ENCODE peak calls at places on chromosome 5, in seven cellular contexts. Q is omental fat pad; D is RWPE1; M is CD8-positive, alpha-beta T cell; O is neural progenitor cell; A is endodermal cell; U is HepG2. Z is an unnamed sample.

GRCh38 chr5:129496875-129497274 is 36.8 kb downstream of the ADAMTS19 start:
- DNase-seq in Q (no peak), D (no peak), M (no peak), O (no peak), A (no peak), U (no peak), Z (no peak)

GRCh38 chr5:76818844-76819831 is at the start of gene F2RL1:
- DNase-seq in Q (peak), D (peak), M (peak), O (peak), A (peak), U (peak), Z (peak)

GRCh38 chr5:80784451-80784850 is 129.7 kb upstream of the DHFR start:
- DNase-seq in Q (no peak), D (no peak), M (no peak), O (no peak), A (no peak), U (no peak), Z (no peak)

GRCh38 chr5:176735383-176736265 is 74.7 kb upstream of the UNC5A start:
- DNase-seq in Q (no peak), D (no peak), M (no peak), O (no peak), A (peak), U (no peak), Z (no peak)

GRCh38 chr5:143495823-143496275 is 92.4 kb upstream of the NR3C1 start:
- DNase-seq in Q (no peak), D (peak), M (no peak), O (no peak), A (no peak), U (no peak), Z (no peak)

GRCh38 chr5:154706416-154706815 is 48.8 kb upstream of the LARP1 start:
- DNase-seq in Q (no peak), D (no peak), M (no peak), O (no peak), A (no peak), U (no peak), Z (no peak)

GRCh38 chr5:98474802-98475201 is 298.7 kb upstream of the RGMB start:
- DNase-seq in Q (no peak), D (no peak), M (no peak), O (no peak), A (no peak), U (no peak), Z (no peak)

GRCh38 chr5:104793031-104793430 is 1230.4 kb upstream of the NUDT12 start:
- DNase-seq in Q (no peak), D (no peak), M (no peak), O (no peak), A (no peak), U (no peak), Z (no peak)

GRCh38 chr5:53430618-53431252 is 49.7 kb upstream of the FST start:
- DNase-seq in Q (no peak), D (peak), M (no peak), O (peak), A (no peak), U (peak), Z (no peak)

GRCh38 chr5:124236366-124237231 is 509.8 kb downstream of the ZNF608 start:
- DNase-seq in Q (no peak), D (peak), M (no peak), O (no peak), A (no peak), U (no peak), Z (no peak)

GRCh38 chr5:159210306-159210722 is 961 bp upstream of the RNF145 start:
- DNase-seq in Q (no peak), D (peak), M (no peak), O (no peak), A (no peak), U (peak), Z (no peak)

GRCh38 chr5:27854243-27854852 is 816.0 kb upstream of the CDH9 start:
- DNase-seq in Q (no peak), D (no peak), M (no peak), O (no peak), A (no peak), U (no peak), Z (no peak)

GRCh38 chr5:170861295-170861854 is 443 bp upstream of the RANBP17 start:
- DNase-seq in Q (no peak), D (no peak), M (no peak), O (no peak), A (no peak), U (no peak), Z (no peak)

GRCh38 chr5:59587489-59588337 is 305.8 kb downstream of the PDE4D start:
- DNase-seq in Q (no peak), D (no peak), M (peak), O (peak), A (peak), U (no peak), Z (peak)

GRCh38 chr5:76081811-76082783 is 1.1 kb upstream of the SV2C start:
- DNase-seq in Q (no peak), D (no peak), M (no peak), O (peak), A (peak), U (no peak), Z (no peak)

GRCh38 chr5:36904677-36905076 is 28.1 kb downstream of the NIPBL start:
- DNase-seq in Q (no peak), D (no peak), M (no peak), O (no peak), A (no peak), U (peak), Z (no peak)

GRCh38 chr5:149141224-149141956 is at the start of gene ABLIM3:
- DNase-seq in Q (peak), D (peak), M (peak), O (peak), A (peak), U (no peak), Z (peak)

GRCh38 chr5:15009420-15009819 is 137.8 kb upstream of the ANKH start:
- DNase-seq in Q (no peak), D (peak), M (no peak), O (no peak), A (no peak), U (peak), Z (no peak)

GRCh38 chr5:149485655-149486615 is 65.3 kb downstream of the CSNK1A1 start:
- DNase-seq in Q (peak), D (peak), M (no peak), O (no peak), A (no peak), U (peak), Z (no peak)

GRCh38 chr5:174790906-174791305 is 66.5 kb downstream of the MSX2 start:
- DNase-seq in Q (no peak), D (no peak), M (no peak), O (no peak), A (no peak), U (no peak), Z (no peak)

GRCh38 chr5:78221964-78222451 is 72.5 kb downstream of the AP3B1 start:
- DNase-seq in Q (no peak), D (no peak), M (no peak), O (no peak), A (peak), U (no peak), Z (no peak)

GRCh38 chr5:39428639-39429038 is 3.9 kb upstream of the DAB2 start:
- DNase-seq in Q (no peak), D (no peak), M (no peak), O (no peak), A (no peak), U (no peak), Z (no peak)

GRCh38 chr5:143101740-143102386 is 301.6 kb downstream of the NR3C1 start:
- DNase-seq in Q (no peak), D (no peak), M (no peak), O (no peak), A (no peak), U (no peak), Z (no peak)

GRCh38 chr5:1551913-1552312 is 28.2 kb upstream of the LPCAT1 start:
- DNase-seq in Q (no peak), D (no peak), M (no peak), O (no peak), A (no peak), U (no peak), Z (no peak)

GRCh38 chr5:72440207-72440638 is 67.0 kb downstream of the ZNF366 start:
- DNase-seq in Q (no peak), D (no peak), M (no peak), O (no peak), A (no peak), U (no peak), Z (no peak)

GRCh38 chr5:20636686-20637085 is 648.7 kb upstream of the CDH18 start:
- DNase-seq in Q (no peak), D (no peak), M (no peak), O (no peak), A (no peak), U (no peak), Z (no peak)

GRCh38 chr5:546376-546908 is 22.2 kb upstream of the SLC9A3 start:
- DNase-seq in Q (no peak), D (no peak), M (no peak), O (no peak), A (no peak), U (no peak), Z (no peak)

GRCh38 chr5:30413540-30413939 is 779.9 kb upstream of the CDH6 start:
- DNase-seq in Q (no peak), D (no peak), M (no peak), O (no peak), A (no peak), U (no peak), Z (no peak)

GRCh38 chr5:74035521-74035937 is 409.5 kb downstream of the ARHGEF28 start:
- DNase-seq in Q (no peak), D (peak), M (no peak), O (no peak), A (peak), U (peak), Z (no peak)

GRCh38 chr5:135497971-135498661 is 37.6 kb downstream of the NEUROG1 start:
- DNase-seq in Q (no peak), D (peak), M (no peak), O (no peak), A (no peak), U (no peak), Z (no peak)

GRCh38 chr5:135729582-135729879 is 104.9 kb upstream of the SLC25A48 start:
- DNase-seq in Q (no peak), D (peak), M (no peak), O (peak), A (no peak), U (no peak), Z (no peak)

GRCh38 chr5:171724771-171725609 is 60.6 kb upstream of the SMIM23 start:
- DNase-seq in Q (no peak), D (no peak), M (no peak), O (peak), A (peak), U (no peak), Z (no peak)

GRCh38 chr5:177362871-177363507 is 5.3 kb downstream of the RGS14 start:
- DNase-seq in Q (no peak), D (peak), M (peak), O (peak), A (peak), U (no peak), Z (peak)

GRCh38 chr5:154236011-154236410 is 45.5 kb downstream of the GALNT10 start:
- DNase-seq in Q (no peak), D (no peak), M (no peak), O (no peak), A (no peak), U (no peak), Z (no peak)

GRCh38 chr5:140118294-140118936 is 4.5 kb downstream of the PURA start:
- DNase-seq in Q (no peak), D (no peak), M (no peak), O (no peak), A (no peak), U (no peak), Z (no peak)

GRCh38 chr5:140107312-140108092 is 6.4 kb upstream of the PURA start:
- DNase-seq in Q (no peak), D (peak), M (peak), O (peak), A (peak), U (peak), Z (peak)

DNA sequence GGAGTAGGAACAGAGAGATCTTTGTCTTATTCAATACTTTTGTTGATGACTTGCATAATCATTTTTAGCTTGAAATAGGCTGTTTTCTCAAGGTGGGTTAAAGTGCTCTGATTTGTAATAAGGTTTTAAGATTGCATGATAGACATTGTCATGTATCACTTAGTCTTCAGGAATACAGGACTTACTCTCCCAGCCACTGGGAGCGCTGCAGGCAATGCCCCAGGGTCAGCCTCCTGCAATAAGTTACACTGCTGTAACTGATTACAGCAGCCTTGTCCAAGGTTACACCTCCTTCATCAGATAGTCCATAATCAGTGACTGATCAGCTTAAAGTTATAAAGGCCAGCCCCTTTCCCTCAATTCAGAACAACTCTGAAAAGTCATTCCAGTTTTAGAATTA is 218.6 kb downstream of the ESM1 start:
- DNase-seq in Q (no peak), D (no peak), M (no peak), O (no peak), A (no peak), U (no peak), Z (no peak)
- TF ChIP-seq CTCF in Q (no peak), D (peak), M (no peak), O (no peak), A (peak), U (peak), Z (no peak)

DNA sequence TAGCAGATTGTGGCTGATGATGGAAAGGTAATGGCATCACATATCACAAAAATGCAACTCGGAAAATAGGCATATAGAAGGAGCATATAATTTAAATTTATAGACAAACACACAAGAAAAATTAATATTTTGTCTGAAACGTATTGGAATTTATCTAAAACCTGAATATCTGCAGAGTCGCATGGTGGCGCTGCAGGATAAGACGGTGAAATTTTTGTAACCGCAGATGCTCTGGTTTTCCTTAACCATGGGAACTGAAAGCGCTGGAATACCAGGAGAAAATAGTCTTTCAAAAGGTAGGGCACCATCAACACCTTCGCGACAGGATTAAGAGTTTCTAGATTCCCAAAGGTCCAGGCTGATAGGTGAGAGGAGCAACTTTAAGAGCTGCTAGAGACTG is 11.0 kb downstream of the PCDHB14 start:
- DNase-seq in Q (no peak), D (no peak), M (no peak), O (no peak), A (no peak), U (peak), Z (no peak)
- TF ChIP-seq CTCF in Q (no peak), D (peak), M (no peak), O (peak), A (peak), U (peak), Z (no peak)

GRCh38 chr5:126438871-126439270 is 15.7 kb downstream of the GRAMD2B start:
- DNase-seq in Q (no peak), D (no peak), M (no peak), O (no peak), A (no peak), U (no peak), Z (no peak)

GRCh38 chr5:126445502-126446174 is 22.4 kb downstream of the GRAMD2B start:
- DNase-seq in Q (no peak), D (no peak), M (no peak), O (no peak), A (no peak), U (no peak), Z (no peak)

GRCh38 chr5:126446498-126447224 is 23.5 kb downstream of the GRAMD2B start:
- DNase-seq in Q (no peak), D (peak), M (no peak), O (no peak), A (no peak), U (no peak), Z (no peak)

GRCh38 chr5:126444137-126444536 is 20.9 kb downstream of the GRAMD2B start:
- DNase-seq in Q (no peak), D (no peak), M (no peak), O (no peak), A (no peak), U (no peak), Z (no peak)

GRCh38 chr5:126443374-126443851 is 20.2 kb downstream of the GRAMD2B start:
- DNase-seq in Q (no peak), D (no peak), M (no peak), O (no peak), A (no peak), U (peak), Z (no peak)
- TF ChIP-seq CTCF in Q (no peak), D (no peak), M (no peak), O (no peak), A (no peak), U (no peak), Z (no peak)

GRCh38 chr5:21663082-21663481 is 1190.1 kb downstream of the CDH12 start:
- DNase-seq in Q (no peak), D (no peak), M (no peak), O (no peak), A (peak), U (peak), Z (no peak)
- TF ChIP-seq CTCF in Q (no peak), D (no peak), M (no peak), O (peak), A (peak), U (peak), Z (no peak)

DNA sequence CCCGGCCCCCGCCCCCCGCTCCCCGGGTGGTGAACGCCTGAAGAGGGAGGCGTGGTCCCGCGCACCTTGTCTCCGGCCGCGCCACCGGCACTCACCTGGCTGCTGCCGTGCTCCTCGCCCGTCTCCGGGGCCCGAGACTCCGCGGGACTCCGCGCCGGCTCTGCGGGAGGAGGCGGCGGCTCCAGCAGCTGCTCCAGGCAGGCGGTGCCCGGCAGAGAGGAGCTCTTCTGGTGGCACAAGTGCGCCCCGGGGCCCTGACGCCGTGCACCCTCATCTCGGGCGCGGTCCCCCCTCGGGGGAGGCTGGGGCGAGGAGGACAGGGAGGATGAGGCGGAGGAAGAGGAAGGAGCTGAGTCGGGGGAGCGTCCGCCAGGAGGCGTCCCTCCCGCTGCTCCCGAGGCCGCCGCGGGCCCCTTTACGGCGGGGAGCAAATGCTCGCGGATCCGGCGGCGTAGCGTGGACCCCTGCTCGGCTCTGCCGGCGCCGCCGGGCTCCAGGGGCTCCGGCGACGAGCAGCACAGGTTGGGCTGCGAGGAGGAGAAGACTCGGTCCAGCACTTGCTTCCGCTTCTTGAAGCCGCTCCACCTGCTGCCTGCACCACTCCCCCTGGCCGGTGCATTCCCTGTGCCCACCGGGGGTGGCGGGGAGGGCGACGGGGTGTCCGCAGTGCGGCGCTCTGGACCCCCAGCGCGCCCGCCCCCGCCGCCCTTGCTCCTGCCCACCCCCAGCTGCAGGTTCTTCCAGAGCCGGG is 958 bp downstream of the MCTP1 start:
- DNase-seq in Q (no peak), D (peak), M (no peak), O (peak), A (peak), U (no peak), Z (peak)
- TF ChIP-seq CTCF in Q (no peak), D (peak), M (no peak), O (peak), A (peak), U (peak), Z (peak)

GRCh38 chr5:165161204-165161603 is 1655.8 kb downstream of the MAT2B start:
- DNase-seq in Q (no peak), D (no peak), M (no peak), O (peak), A (peak), U (no peak), Z (no peak)
- TF ChIP-seq CTCF in Q (no peak), D (no peak), M (no peak), O (peak), A (peak), U (no peak), Z (peak)

GRCh38 chr5:8842906-8843590 is 702.8 kb downstream of the SEMA5A start:
- DNase-seq in Q (no peak), D (no peak), M (no peak), O (peak), A (no peak), U (no peak), Z (no peak)
- TF ChIP-seq CTCF in Q (no peak), D (no peak), M (no peak), O (peak), A (peak), U (no peak), Z (peak)

GRCh38 chr5:32712463-32713395 is 1.6 kb downstream of the NPR3 start:
- DNase-seq in Q (no peak), D (no peak), M (no peak), O (peak), A (peak), U (no peak), Z (no peak)
- TF ChIP-seq CTCF in Q (no peak), D (no peak), M (no peak), O (peak), A (peak), U (no peak), Z (no peak)

GRCh38 chr5:134004626-134005414 is at the start of gene VDAC1:
- DNase-seq in Q (peak), D (peak), M (peak), O (peak), A (peak), U (no peak), Z (peak)
- TF ChIP-seq CTCF in Q (no peak), D (no peak), M (no peak), O (no peak), A (no peak), U (peak), Z (no peak)

GRCh38 chr5:82985763-82986162 is 91.4 kb downstream of the TMEM167A start:
- DNase-seq in Q (no peak), D (no peak), M (no peak), O (no peak), A (no peak), U (peak), Z (no peak)
- TF ChIP-seq CTCF in Q (no peak), D (no peak), M (no peak), O (no peak), A (no peak), U (no peak), Z (no peak)

Z was measured in progenitor cell of endocrine pancreas.